ENCODE peak calls at places on chromosome 10, in seven cellular contexts. One of them, this sample, is unnamed.

GRCh38 chr10:60203993-60204618 is 185.6 kb downstream of the ANK3 start:
- DNase-seq in endodermal cell: no peak
- DNase-seq in GM04503: no peak
- DNase-seq in Panc1: no peak
- DNase-seq in stimulated activated CD8-positive, alpha-beta memory T cell treated with anti-CD3 and anti-CD28 coated beads, Interleukin-12 subunit alpha, Interleukin-12 subunit beta, amount 100 ng/mL, for 1 hour: no peak
- DNase-seq in Peyer's patch: no peak
- DNase-seq in A172: peak; percentile 38
- DNase-seq in this sample: peak; percentile 40

GRCh38 chr10:43218951-43219837 is 47.7 kb downstream of the RASGEF1A start:
- DNase-seq in endodermal cell: no peak
- DNase-seq in GM04503: no peak
- DNase-seq in Panc1: no peak
- DNase-seq in stimulated activated CD8-positive, alpha-beta memory T cell treated with anti-CD3 and anti-CD28 coated beads, Interleukin-12 subunit alpha, Interleukin-12 subunit beta, amount 100 ng/mL, for 1 hour: no peak
- DNase-seq in Peyer's patch: no peak
- DNase-seq in A172: no peak
- DNase-seq in this sample: no peak

GRCh38 chr10:22626784-22627183 is 87.6 kb downstream of the PIP4K2A start:
- DNase-seq in endodermal cell: no peak
- DNase-seq in GM04503: no peak
- DNase-seq in Panc1: no peak
- DNase-seq in stimulated activated CD8-positive, alpha-beta memory T cell treated with anti-CD3 and anti-CD28 coated beads, Interleukin-12 subunit alpha, Interleukin-12 subunit beta, amount 100 ng/mL, for 1 hour: no peak
- DNase-seq in Peyer's patch: no peak
- DNase-seq in A172: no peak
- DNase-seq in this sample: no peak

GRCh38 chr10:46284286-46285229 is 2.2 kb upstream of the ANTXRL start:
- DNase-seq in endodermal cell: peak; percentile 93
- DNase-seq in GM04503: no peak
- DNase-seq in Panc1: no peak
- DNase-seq in stimulated activated CD8-positive, alpha-beta memory T cell treated with anti-CD3 and anti-CD28 coated beads, Interleukin-12 subunit alpha, Interleukin-12 subunit beta, amount 100 ng/mL, for 1 hour: peak; percentile 37
- DNase-seq in Peyer's patch: peak; percentile 94
- DNase-seq in A172: peak; percentile 73
- DNase-seq in this sample: peak; percentile 94

GRCh38 chr10:119542357-119542989 is at the start of gene RGS10:
- DNase-seq in endodermal cell: peak; percentile 86
- DNase-seq in GM04503: peak; percentile 41
- DNase-seq in Panc1: no peak
- DNase-seq in stimulated activated CD8-positive, alpha-beta memory T cell treated with anti-CD3 and anti-CD28 coated beads, Interleukin-12 subunit alpha, Interleukin-12 subunit beta, amount 100 ng/mL, for 1 hour: peak; percentile 73
- DNase-seq in Peyer's patch: peak; percentile 93
- DNase-seq in A172: peak; percentile 84
- DNase-seq in this sample: peak; percentile 92

GRCh38 chr10:119104653-119105024 is 726 bp downstream of the DENND10 start:
- DNase-seq in endodermal cell: peak; percentile 68
- DNase-seq in GM04503: no peak
- DNase-seq in Panc1: no peak
- DNase-seq in stimulated activated CD8-positive, alpha-beta memory T cell treated with anti-CD3 and anti-CD28 coated beads, Interleukin-12 subunit alpha, Interleukin-12 subunit beta, amount 100 ng/mL, for 1 hour: no peak
- DNase-seq in Peyer's patch: no peak
- DNase-seq in A172: no peak
- DNase-seq in this sample: peak; percentile 44

GRCh38 chr10:33247221-33247907 is 87.1 kb downstream of the NRP1 start:
- DNase-seq in endodermal cell: no peak
- DNase-seq in GM04503: no peak
- DNase-seq in Panc1: no peak
- DNase-seq in stimulated activated CD8-positive, alpha-beta memory T cell treated with anti-CD3 and anti-CD28 coated beads, Interleukin-12 subunit alpha, Interleukin-12 subunit beta, amount 100 ng/mL, for 1 hour: no peak
- DNase-seq in Peyer's patch: no peak
- DNase-seq in A172: no peak
- DNase-seq in this sample: no peak

GRCh38 chr10:133058267-133059092 is 29.2 kb upstream of the ADGRA1 start:
- DNase-seq in endodermal cell: no peak
- DNase-seq in GM04503: no peak
- DNase-seq in Panc1: no peak
- DNase-seq in stimulated activated CD8-positive, alpha-beta memory T cell treated with anti-CD3 and anti-CD28 coated beads, Interleukin-12 subunit alpha, Interleukin-12 subunit beta, amount 100 ng/mL, for 1 hour: no peak
- DNase-seq in Peyer's patch: no peak
- DNase-seq in A172: no peak
- DNase-seq in this sample: peak; percentile 19

GRCh38 chr10:86349474-86349873 is 17.1 kb downstream of the GRID1 start:
- DNase-seq in endodermal cell: peak; percentile 90
- DNase-seq in GM04503: no peak
- DNase-seq in Panc1: no peak
- DNase-seq in stimulated activated CD8-positive, alpha-beta memory T cell treated with anti-CD3 and anti-CD28 coated beads, Interleukin-12 subunit alpha, Interleukin-12 subunit beta, amount 100 ng/mL, for 1 hour: no peak
- DNase-seq in Peyer's patch: no peak
- DNase-seq in A172: no peak
- DNase-seq in this sample: no peak

GRCh38 chr10:72742797-72743196 is 50.9 kb downstream of the MCU start:
- DNase-seq in endodermal cell: no peak
- DNase-seq in GM04503: no peak
- DNase-seq in Panc1: no peak
- DNase-seq in stimulated activated CD8-positive, alpha-beta memory T cell treated with anti-CD3 and anti-CD28 coated beads, Interleukin-12 subunit alpha, Interleukin-12 subunit beta, amount 100 ng/mL, for 1 hour: no peak
- DNase-seq in Peyer's patch: no peak
- DNase-seq in A172: no peak
- DNase-seq in this sample: no peak

GRCh38 chr10:31116226-31116625 is 84.6 kb upstream of the ZNF438 start:
- DNase-seq in endodermal cell: no peak
- DNase-seq in GM04503: no peak
- DNase-seq in Panc1: no peak
- DNase-seq in stimulated activated CD8-positive, alpha-beta memory T cell treated with anti-CD3 and anti-CD28 coated beads, Interleukin-12 subunit alpha, Interleukin-12 subunit beta, amount 100 ng/mL, for 1 hour: no peak
- DNase-seq in Peyer's patch: no peak
- DNase-seq in A172: no peak
- DNase-seq in this sample: no peak

GRCh38 chr10:86365346-86366032 is 1.1 kb downstream of the GRID1 start:
- DNase-seq in endodermal cell: peak; percentile 62
- DNase-seq in GM04503: no peak
- DNase-seq in Panc1: no peak
- DNase-seq in stimulated activated CD8-positive, alpha-beta memory T cell treated with anti-CD3 and anti-CD28 coated beads, Interleukin-12 subunit alpha, Interleukin-12 subunit beta, amount 100 ng/mL, for 1 hour: no peak
- DNase-seq in Peyer's patch: peak; percentile 44
- DNase-seq in A172: no peak
- DNase-seq in this sample: no peak

GRCh38 chr10:47449979-47450378 is 33.9 kb downstream of the ANXA8 start:
- DNase-seq in endodermal cell: peak; percentile 36
- DNase-seq in GM04503: no peak
- DNase-seq in Panc1: no peak
- DNase-seq in stimulated activated CD8-positive, alpha-beta memory T cell treated with anti-CD3 and anti-CD28 coated beads, Interleukin-12 subunit alpha, Interleukin-12 subunit beta, amount 100 ng/mL, for 1 hour: no peak
- DNase-seq in Peyer's patch: no peak
- DNase-seq in A172: no peak
- DNase-seq in this sample: no peak

This sample was measured in mucosa of descending colon.